ENCODE peak calls at places on chromosomes 7 and 10, in ten cellular contexts. Q is Calu3; F is anterior cingulate cortex; O is kidney; Y is occipital lobe; E is GM12878; X is mucosa of gallbladder; N is activated T-cell treated with anti-CD3 and anti-CD28 coated beads, Interleukin-2, amount 50 U/mL, for 24 hours; Z is T follicular helper cell; J is HuH-7.5. R is an unnamed sample.

GRCh38 chr7:132080967-132081668 is 495.2 kb downstream of the PLXNA4 start:
- DNase-seq in E (no peak), O (no peak), J (no peak), N (no peak), Q (no peak), Y (peak), Z (no peak), X (peak), F (no peak), R (no peak)

GRCh38 chr7:93442478-93443224 is 131.9 kb downstream of the CALCR start:
- DNase-seq in Q (peak), F (no peak), Z (peak), X (no peak), J (peak), O (no peak), N (peak), Y (no peak), E (no peak), R (no peak)

GRCh38 chr10:73232887-73233286 is 14.2 kb downstream of the DNAJC9 start:
- DNase-seq in Z (no peak), J (no peak), N (no peak), Y (no peak), Q (no peak), E (no peak), F (no peak), X (no peak), O (no peak), R (no peak)

GRCh38 chr10:109859221-109859620 is 64.1 kb downstream of the XPNPEP1 start:
- DNase-seq in Y (no peak), J (no peak), Z (no peak), N (no peak), Q (no peak), O (no peak), F (no peak), E (no peak), X (no peak), R (no peak)

GRCh38 chr7:29375641-29376562 is 181.3 kb downstream of the CHN2 start:
- DNase-seq in N (no peak), Z (no peak), J (peak), O (no peak), F (no peak), E (no peak), X (peak), Q (peak), Y (no peak), R (no peak)

GRCh38 chr7:142745783-142746182 is 3.5 kb upstream of the PRSS1 start:
- DNase-seq in O (no peak), F (no peak), Z (no peak), J (no peak), N (no peak), Q (no peak), X (no peak), E (no peak), Y (no peak), R (no peak)

GRCh38 chr7:106313456-106313891 is 28.7 kb upstream of the NAMPT start:
- DNase-seq in Q (peak), X (no peak), Z (no peak), J (no peak), N (no peak), E (no peak), F (no peak), O (no peak), Y (no peak), R (no peak)

GRCh38 chr7:99402854-99403253 is 5.5 kb downstream of the PDAP1 start:
- DNase-seq in Z (no peak), E (no peak), X (no peak), Q (no peak), N (no peak), O (no peak), F (no peak), Y (no peak), J (no peak), R (no peak)

GRCh38 chr7:30893357-30893756 is 18.3 kb upstream of the AQP1 start:
- DNase-seq in F (no peak), E (no peak), Q (no peak), Y (no peak), X (no peak), J (no peak), Z (no peak), N (no peak), O (no peak), R (no peak)

GRCh38 chr7:105621617-105622016 is 40.3 kb upstream of the EFCAB10 start:
- DNase-seq in E (no peak), Z (no peak), X (peak), N (no peak), J (no peak), Q (no peak), O (no peak), F (peak), Y (peak), R (no peak)

GRCh38 chr7:137345799-137346449 is 2.4 kb upstream of the PTN start:
- DNase-seq in Z (no peak), O (no peak), J (no peak), Q (no peak), Y (no peak), X (no peak), F (no peak), N (no peak), E (no peak), R (no peak)

GRCh38 chr7:8197994-8198698 is 63.8 kb downstream of the ICA1 start:
- DNase-seq in Q (no peak), X (no peak), Y (no peak), Z (no peak), N (no peak), J (no peak), O (no peak), F (no peak), E (no peak), R (no peak)

R was measured in CD4-positive, alpha-beta T cell.